ENCODE peak calls at places on chromosomes 4 and X, in nine cellular contexts. A is psoas muscle; U is central memory CD4-positive, alpha-beta T cell; X is RPMI8226; J is stimulated activated CD4-positive, alpha-beta T cell treated with anti-CD3 and anti-CD28 coated beads, Interleukin-15, amount 100 ng/mL, for 1 hour; V is stimulated activated CD8-positive, alpha-beta memory T cell treated with anti-CD3 and anti-CD28 coated beads, Interleukin-7, amount 100 ng/mL, for 48 hours; R is globus pallidus; E is activated CD4-positive, alpha-beta T cell treated with anti-CD3 and anti-CD28 coated beads, Interleukin-2, amount 10 ng/mL, durations not matched to agents 7 days and 5 days; S is effector memory CD4-positive, alpha-beta T cell. M is an unnamed sample.
A peak's percentile ranks its signal among the peaks of the same experiment; 100 is the strongest.

GRCh38 chrX:133838761-133839676 is 146.4 kb downstream of the GPC3 start:
- DNase-seq in E (peak; percentile 37), R (peak; percentile 24), A (no peak), J (no peak), V (no peak), S (no peak), U (peak; percentile 3), X (peak; percentile 33), M (no peak)

GRCh38 chr4:159677521-159677920 is 574.6 kb downstream of the RAPGEF2 start:
- DNase-seq in J (no peak), A (no peak), E (no peak), S (no peak), U (no peak), V (no peak), R (no peak), X (no peak), M (no peak)

GRCh38 chrX:154411981-154412340 is 622 bp downstream of the TAFAZZIN start:
- DNase-seq in V (no peak), U (peak; percentile 38), R (no peak), E (peak; percentile 57), A (peak; percentile 82), S (no peak), J (peak; percentile 45), X (peak; percentile 72), M (peak; percentile 21)

GRCh38 chr4:163495900-163496299 is 1.4 kb downstream of the TMA16 start:
- DNase-seq in J (no peak), V (no peak), U (peak; percentile 12), R (no peak), S (no peak), E (no peak), X (peak; percentile 21), A (no peak), M (no peak)

GRCh38 chrX:47483310-47484268 is 567 bp upstream of the ZNF41 start:
- DNase-seq in U (no peak), V (no peak), S (no peak), X (no peak), J (no peak), A (peak; percentile 57), E (no peak), R (no peak), M (no peak)

GRCh38 chr4:53505947-53506346 is 85.3 kb downstream of the LNX1 start:
- DNase-seq in U (no peak), V (no peak), J (no peak), R (no peak), E (no peak), X (no peak), A (no peak), S (no peak), M (no peak)

GRCh38 chr4:161555689-161556660 is 607.8 kb downstream of the FSTL5 start:
- DNase-seq in R (no peak), E (no peak), V (no peak), U (no peak), S (no peak), J (no peak), A (no peak), X (no peak), M (no peak)

GRCh38 chrX:124573458-124573857 is 227.1 kb downstream of the SH2D1A start:
- DNase-seq in J (no peak), S (no peak), V (no peak), A (no peak), R (no peak), U (no peak), X (no peak), E (no peak), M (no peak)

GRCh38 chr4:20362148-20362547 is 110.4 kb downstream of the SLIT2 start:
- DNase-seq in X (no peak), E (no peak), A (no peak), R (no peak), V (no peak), J (no peak), S (no peak), U (no peak), M (no peak)

GRCh38 chrX:129831486-129831885 is 12.2 kb downstream of the ZDHHC9 start:
- DNase-seq in A (no peak), R (peak; percentile 91), V (no peak), E (no peak), X (no peak), S (no peak), U (no peak), J (no peak), M (no peak)

GRCh38 chr4:73311428-73311827 is 52.8 kb upstream of the ANKRD17 start:
- DNase-seq in A (no peak), S (no peak), R (peak; percentile 20), X (no peak), U (no peak), J (no peak), V (no peak), E (no peak), M (no peak)

GRCh38 chr4:185933078-185933581 is 121.1 kb upstream of the SORBS2 start:
- DNase-seq in A (no peak), E (no peak), V (no peak), S (no peak), X (no peak), U (no peak), R (no peak), J (no peak), M (no peak)

GRCh38 chrX:46873746-46874145 is 36.9 kb downstream of the RP2 start:
- DNase-seq in J (no peak), R (no peak), V (no peak), A (no peak), S (no peak), U (no peak), X (no peak), E (no peak), M (no peak)

GRCh38 chr4:128570380-128570779 is 239.1 kb upstream of the JADE1 start:
- DNase-seq in E (no peak), S (no peak), V (no peak), A (no peak), U (no peak), X (no peak), R (no peak), J (no peak), M (no peak)

GRCh38 chr4:109079731-109080130 is 222.7 kb downstream of the COL25A1 start:
- DNase-seq in R (no peak), J (no peak), E (no peak), A (no peak), S (no peak), X (no peak), V (no peak), U (no peak), M (no peak)

GRCh38 chrX:115988825-115989224 is 181.7 kb upstream of the AGTR2 start:
- DNase-seq in J (no peak), A (no peak), E (no peak), X (no peak), V (no peak), S (no peak), R (no peak), U (no peak), M (no peak)

GRCh38 chrX:111329370-111329769 is 59.1 kb upstream of the CAPN6 start:
- DNase-seq in V (no peak), A (no peak), E (no peak), X (no peak), U (no peak), R (no peak), J (no peak), S (no peak), M (no peak)

GRCh38 chr4:40581254-40582140 is 48.2 kb downstream of the RBM47 start:
- DNase-seq in S (no peak), U (no peak), J (no peak), R (no peak), E (no peak), X (peak; percentile 10), V (no peak), A (no peak), M (no peak)

GRCh38 chrX:22429704-22430103 is 157.0 kb downstream of the CBLL2 start:
- DNase-seq in A (no peak), U (no peak), J (no peak), R (no peak), V (no peak), S (no peak), X (no peak), E (no peak), M (no peak)

GRCh38 chr4:52838729-52839722 is 23.1 kb upstream of the RASL11B start:
- DNase-seq in E (no peak), X (no peak), V (no peak), R (no peak), S (no peak), U (no peak), J (no peak), A (no peak), M (no peak)

GRCh38 chr4:932713-933070 is 432 bp downstream of the TMEM175 start:
- DNase-seq in U (no peak), E (no peak), A (peak; percentile 63), S (no peak), X (peak; percentile 11), R (no peak), J (no peak), V (no peak), M (no peak)

GRCh38 chr4:86921608-86922252 is 13.1 kb upstream of the AFF1 start:
- DNase-seq in R (no peak), A (no peak), V (no peak), E (no peak), J (no peak), S (no peak), U (no peak), X (no peak), M (no peak)

GRCh38 chr4:107037188-107037587 is 1.1 kb upstream of the DKK2 start:
- DNase-seq in U (no peak), X (no peak), S (no peak), R (peak; percentile 42), E (no peak), J (no peak), A (peak; percentile 67), V (no peak), M (no peak)

GRCh38 chr4:20026456-20026855 is 225.2 kb upstream of the SLIT2 start:
- DNase-seq in S (no peak), E (no peak), X (no peak), U (no peak), A (no peak), J (no peak), R (no peak), V (no peak), M (no peak)

GRCh38 chrX:29617276-29617675 is 598.1 kb upstream of the MAGEB2 start:
- DNase-seq in J (no peak), V (no peak), R (no peak), A (no peak), E (no peak), U (no peak), S (no peak), X (no peak), M (no peak)

GRCh38 chr4:55444822-55445221 is 49.1 kb downstream of the TMEM165 start:
- DNase-seq in U (no peak), X (no peak), A (no peak), E (no peak), V (no peak), R (no peak), J (no peak), S (no peak), M (no peak)

GRCh38 chrX:39720945-39721344 is 376.8 kb downstream of the BCOR start:
- DNase-seq in V (no peak), A (no peak), J (no peak), S (no peak), U (no peak), X (no peak), R (no peak), E (no peak), M (no peak)